ENCODE peak calls at places on chromosomes 7 and 10, in ten cellular contexts. L, P, C, W, R, Y, T, M, I and V are unnamed samples.
A peak's percentile ranks its signal among the peaks of the same experiment; 100 is the strongest.

GRCh38 chr10:49743464-49744075 is 18.6 kb downstream of the OGDHL start:
- DNase-seq in T (no peak), R (no peak), C (no peak), W (no peak), P (peak; percentile 11), Y (no peak), M (no peak), I (no peak), L (no peak), V (no peak)

GRCh38 chr7:81111781-81112540 is 193.1 kb upstream of the SEMA3C start:
- DNase-seq in R (peak; percentile 71), I (no peak), L (no peak), T (peak; percentile 11), C (no peak), P (no peak), W (no peak), M (no peak), Y (no peak), V (no peak)

GRCh38 chr10:46247808-46248569 is 38.8 kb upstream of the ANTXRL start:
- DNase-seq in I (no peak), P (no peak), R (no peak), Y (no peak), L (no peak), C (no peak), T (no peak), W (no peak), M (no peak), V (no peak)

GRCh38 chr10:88157981-88158465 is 294.6 kb downstream of the PTEN start:
- DNase-seq in C (no peak), M (no peak), R (peak; percentile 69), W (no peak), I (no peak), L (peak; percentile 39), T (peak; percentile 48), P (no peak), Y (no peak), V (no peak)

GRCh38 chr7:38881015-38881414 is 28.0 kb downstream of the VPS41 start:
- DNase-seq in W (no peak), R (no peak), P (no peak), C (no peak), M (peak; percentile 50), T (no peak), Y (no peak), I (no peak), L (no peak), V (no peak)

GRCh38 chr10:118504044-118504944 is 91.2 kb downstream of the PRLHR start:
- DNase-seq in P (no peak), M (no peak), W (no peak), L (no peak), C (no peak), Y (no peak), I (no peak), T (peak; percentile 2), R (peak; percentile 53), V (no peak)

GRCh38 chr7:128729489-128729888 is 9.7 kb upstream of the CALU start:
- DNase-seq in R (no peak), P (no peak), Y (no peak), T (no peak), I (no peak), L (no peak), W (no peak), C (no peak), M (no peak), V (no peak)

GRCh38 chr7:117673367-117673766 is 193.5 kb downstream of the CFTR start:
- DNase-seq in T (no peak), P (no peak), C (no peak), R (no peak), I (no peak), W (no peak), M (peak; percentile 77), L (no peak), Y (no peak), V (no peak)

GRCh38 chr10:131532291-131532690 is 220.8 kb upstream of the TCERG1L start:
- DNase-seq in C (no peak), T (no peak), L (no peak), Y (no peak), I (no peak), W (no peak), M (no peak), P (no peak), R (no peak), V (no peak)

GRCh38 chr7:128188396-128189230 is 52.5 kb upstream of the LEP start:
- DNase-seq in T (no peak), R (no peak), L (no peak), P (no peak), I (no peak), Y (no peak), M (peak; percentile 2), W (no peak), C (no peak), V (no peak)

GRCh38 chr10:16341637-16342036 is 95.2 kb upstream of the PTER start:
- DNase-seq in L (no peak), T (no peak), C (no peak), R (no peak), M (no peak), Y (no peak), W (no peak), P (no peak), I (no peak), V (no peak)

GRCh38 chr10:130363051-130363450 is 226.9 kb downstream of the GLRX3 start:
- DNase-seq in M (no peak), T (no peak), C (no peak), R (no peak), L (no peak), Y (no peak), W (no peak), I (no peak), P (no peak), V (no peak)

GRCh38 chr10:122089343-122090015 is 100.5 kb downstream of the TACC2 start:
- DNase-seq in T (no peak), W (no peak), R (no peak), L (no peak), M (no peak), I (no peak), C (no peak), P (no peak), Y (no peak), V (no peak)

GRCh38 chr10:75083972-75084833 is 27.3 kb upstream of the SAMD8 start:
- DNase-seq in P (no peak), W (no peak), C (no peak), T (no peak), R (peak; percentile 18), L (no peak), Y (no peak), I (no peak), M (no peak), V (no peak)

GRCh38 chr7:106858618-106859532 is 6.2 kb upstream of the PIK3CG start:
- DNase-seq in M (no peak), L (peak; percentile 9), R (no peak), W (no peak), T (no peak), P (no peak), Y (no peak), C (no peak), I (no peak), V (no peak)

GRCh38 chr7:153567426-153567825 is 484.8 kb upstream of the DPP6 start:
- DNase-seq in L (no peak), W (no peak), I (no peak), C (no peak), P (no peak), M (no peak), Y (no peak), T (no peak), R (no peak), V (no peak)

GRCh38 chr7:66504131-66504530 is 124.5 kb upstream of the KCTD7 start:
- DNase-seq in P (no peak), C (no peak), T (no peak), Y (no peak), M (no peak), L (no peak), W (no peak), I (no peak), R (no peak), V (no peak)

GRCh38 chr7:96596120-96596826 is 113.4 kb downstream of the SEM1 start:
- DNase-seq in T (no peak), M (no peak), R (no peak), Y (no peak), P (no peak), L (peak; percentile 24), W (peak; percentile 11), C (no peak), I (no peak), V (no peak)

GRCh38 chr10:119776536-119776935 is 50.7 kb downstream of the INPP5F start:
- DNase-seq in W (no peak), M (no peak), Y (no peak), I (no peak), T (no peak), P (no peak), R (no peak), L (no peak), C (no peak), V (no peak)

GRCh38 chr7:111931016-111931517 is 275.1 kb downstream of the DOCK4 start:
- DNase-seq in W (no peak), T (no peak), P (no peak), I (no peak), R (peak; percentile 19), L (no peak), M (no peak), Y (no peak), C (no peak), V (no peak)

GRCh38 chr7:37342665-37343471 is 105.8 kb downstream of the ELMO1 start:
- DNase-seq in R (no peak), C (peak; percentile 67), Y (peak; percentile 62), W (peak; percentile 91), T (no peak), P (peak; percentile 55), L (peak; percentile 95), M (no peak), I (peak; percentile 58), V (no peak)

GRCh38 chr10:31947144-31947926 is 18.7 kb upstream of the ARHGAP12 start:
- DNase-seq in M (no peak), W (no peak), R (peak; percentile 82), Y (no peak), P (no peak), I (no peak), T (peak; percentile 74), C (no peak), L (no peak), V (peak; percentile 29)

GRCh38 chr7:92667816-92668540 is 77.8 kb upstream of the FAM133B start:
- DNase-seq in T (no peak), R (no peak), I (no peak), P (no peak), Y (no peak), M (no peak), L (no peak), C (no peak), W (no peak), V (no peak)

GRCh38 chr10:131855763-131856401 is 44.9 kb upstream of the PPP2R2D start:
- DNase-seq in L (no peak), M (no peak), R (no peak), W (no peak), P (peak; percentile 14), Y (no peak), T (no peak), I (no peak), C (no peak), V (no peak)